ENCODE peak calls at places on chromosomes 1 and 21, in five cellular contexts. R, W, G, B and U are unnamed samples.
A peak's percentile ranks its signal among the peaks of the same experiment; 100 is the strongest.

GRCh38 chr1:59146651-59147358 is 150.1 kb upstream of the FGGY start:
- DNase-seq in R (peak; percentile 56), B (peak; percentile 30), G (peak; percentile 66), W (peak; percentile 62), U (peak; percentile 80)

GRCh38 chr1:173269490-173270230 is 62.5 kb upstream of the TNFSF4 start:
- DNase-seq in G (no peak), W (no peak), R (no peak), B (peak; percentile 99), U (no peak)

GRCh38 chr1:209150114-209150513 is 433.4 kb upstream of the CAMK1G start:
- DNase-seq in B (peak; percentile 52), G (no peak), W (peak; percentile 81), R (no peak), U (peak; percentile 6)

GRCh38 chr1:114330451-114330983 is 176.8 kb upstream of the SYT6 start:
- DNase-seq in W (no peak), R (no peak), G (no peak), B (no peak), U (no peak)

GRCh38 chr21:39444406-39445145 is 1.0 kb downstream of the LCA5L start:
- DNase-seq in B (peak; percentile 85), W (peak; percentile 66), G (no peak), R (peak; percentile 26), U (no peak)

GRCh38 chr1:20405893-20406604 is 80.0 kb downstream of the CAMK2N1 start:
- DNase-seq in G (no peak), R (no peak), B (peak; percentile 82), W (no peak), U (peak; percentile 43)

GRCh38 chr1:230800891-230801290 is 53.7 kb downstream of the CAPN9 start:
- DNase-seq in W (no peak), B (no peak), R (no peak), G (no peak), U (no peak)

GRCh38 chr1:169491845-169492281 is 6.1 kb upstream of the SLC19A2 start:
- DNase-seq in B (peak; percentile 31), R (no peak), W (no peak), G (no peak), U (no peak)

GRCh38 chr1:170407601-170408000 is 124.4 kb upstream of the GORAB start:
- DNase-seq in G (no peak), W (no peak), B (no peak), R (no peak), U (no peak)

GRCh38 chr1:155978973-155979429 is 654 bp upstream of the ARHGEF2 start:
- DNase-seq in B (no peak), R (peak; percentile 56), G (peak; percentile 46), W (no peak), U (no peak)

DNA sequence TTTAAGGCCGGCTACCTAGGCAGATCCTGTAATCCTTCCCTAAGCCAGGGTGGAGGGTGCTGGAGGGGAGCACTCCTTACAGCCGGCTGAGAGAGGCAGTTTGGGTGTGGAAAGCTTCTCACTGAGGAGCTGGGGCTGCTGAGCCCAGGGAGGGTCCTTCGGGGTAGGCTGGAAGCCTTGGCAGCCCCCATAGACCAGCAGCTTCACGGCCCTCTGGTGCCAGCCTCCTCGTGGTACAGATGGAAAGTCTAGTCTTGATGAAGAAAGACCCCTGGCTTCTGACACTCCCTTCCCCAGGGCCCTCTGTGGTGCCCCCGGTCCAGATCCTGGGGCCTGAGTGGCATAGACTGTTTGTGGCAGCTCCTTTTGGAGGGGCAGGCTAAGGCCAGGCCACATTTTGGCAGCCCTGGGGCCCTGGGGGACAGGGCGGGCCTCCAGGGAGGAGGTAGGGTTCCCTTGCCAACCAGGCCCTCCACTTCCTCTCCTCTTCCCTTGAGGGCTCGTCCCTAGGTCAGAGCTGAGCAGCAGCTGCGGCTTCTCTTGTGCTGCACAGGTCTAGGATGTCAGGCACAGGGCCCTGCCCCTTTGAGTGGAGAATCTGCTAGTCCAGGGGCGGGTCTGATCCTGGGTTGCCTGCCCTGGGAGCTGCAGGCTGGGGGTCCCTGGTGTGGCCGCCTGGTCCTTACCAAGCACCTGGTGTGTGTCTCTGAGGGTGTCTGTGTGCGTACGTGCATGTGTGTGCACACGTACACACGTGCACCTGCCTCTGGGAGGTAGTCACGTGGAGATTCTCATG is 4.8 kb downstream of the AMPD2 start:
- DNase-seq in B (no peak), W (no peak), G (no peak), R (no peak), U (peak; percentile 37)
- H3K4me3 ChIP-seq in B (no peak overlapping the region), W (no peak overlapping the region), G (no peak overlapping the region), R (no peak overlapping the region), U (no peak overlapping the region)

GRCh38 chr1:116374340-116375164 is 1.5 kb downstream of the ATP1A1 start:
- DNase-seq in G (no peak), B (peak; percentile 20), R (no peak), W (no peak), U (no peak)
- H3K4me1 ChIP-seq in G (peaks cover 78% of the 10 kb centered on the region), B (peaks cover 26% of the 10 kb centered on the region), R (peaks cover 16% of the 10 kb centered on the region), W (peaks cover 50% of the 10 kb centered on the region), U (peaks cover 51% of the 10 kb centered on the region)

DNA sequence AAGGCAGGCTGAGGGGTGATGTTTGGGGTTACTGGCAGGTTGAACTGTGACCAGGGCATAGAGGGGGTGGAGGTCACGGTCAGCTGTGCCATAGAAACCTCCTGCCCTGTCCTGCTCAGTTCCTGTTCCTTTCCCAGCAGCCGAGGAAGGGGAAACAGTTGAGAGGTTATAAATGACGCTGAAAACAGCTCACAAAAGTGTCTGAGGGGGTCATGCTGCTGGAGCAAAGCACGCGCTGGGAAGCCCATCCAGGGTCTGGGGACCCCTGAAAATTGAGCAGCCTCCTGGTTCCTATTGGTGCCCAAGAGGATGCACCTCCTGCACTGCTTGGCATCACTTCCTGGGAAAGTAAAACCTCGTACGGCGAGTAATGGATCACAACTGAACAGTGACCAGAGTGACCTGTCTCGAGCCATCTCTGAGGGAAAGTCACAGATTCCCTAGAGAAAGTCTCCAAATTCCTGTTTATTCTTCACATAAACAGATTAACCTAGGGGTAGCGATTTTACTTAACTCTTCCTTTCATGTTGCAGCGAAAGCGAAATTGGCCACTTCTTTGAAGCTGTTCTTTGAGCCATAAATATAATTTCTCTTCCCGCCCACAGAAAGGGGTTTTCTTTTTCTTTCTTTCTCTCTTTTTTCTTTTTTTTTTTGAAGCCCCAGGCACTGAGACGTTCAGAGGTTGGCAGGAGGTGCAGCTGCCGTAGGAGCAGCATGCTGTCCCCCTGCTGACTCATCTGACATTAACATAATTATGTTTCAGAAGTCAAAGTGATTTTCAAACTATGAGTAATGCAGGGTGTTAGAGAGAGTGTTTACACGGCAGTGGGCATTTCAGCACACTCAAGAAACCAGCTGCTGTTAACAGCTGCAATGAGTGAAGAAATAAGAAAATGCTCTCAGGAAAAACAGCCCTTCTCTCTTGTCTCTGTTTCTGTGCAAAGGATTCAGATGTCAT is 41.8 kb upstream of the ATF3 start:
- DNase-seq in G (no peak), R (no peak), B (peak; percentile 83), W (peak; percentile 80), U (peak; percentile 74)
- H3K4me3 ChIP-seq in G (peak overlapping the region; percentile 62), R (peak overlapping the region; percentile 30), B (peak overlapping the region; percentile 55), W (peak overlapping the region; percentile 17), U (peak overlapping the region; percentile 33)

DNA sequence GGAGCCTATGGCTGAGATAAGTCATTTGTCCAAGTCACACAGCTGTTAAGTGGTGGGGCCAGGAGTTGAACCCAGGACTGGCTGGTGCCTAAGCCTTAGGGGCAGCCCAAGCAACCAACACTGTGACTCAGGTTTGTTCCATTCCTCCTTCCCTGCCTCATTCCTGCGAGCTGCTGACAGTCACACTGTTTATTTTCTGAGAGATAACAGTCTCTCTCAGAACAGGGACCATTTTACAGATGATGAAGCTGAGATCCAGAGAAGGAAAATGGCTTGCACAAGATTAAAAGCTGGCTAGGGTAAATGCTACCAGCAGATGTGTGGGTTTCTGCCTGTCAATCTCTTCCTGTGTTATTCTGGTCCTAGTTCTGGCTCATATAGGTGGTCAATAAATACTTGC is 24.3 kb upstream of the TCEA3 start:
- DNase-seq in R (no peak), W (no peak), B (no peak), G (no peak), U (no peak)
- H3K4me1 ChIP-seq in R (peaks cover 3% of the 10 kb centered on the region), W (no peaks in the 10 kb centered on the region), B (no peaks in the 10 kb centered on the region), G (peaks cover 32% of the 10 kb centered on the region), U (peaks cover 14% of the 10 kb centered on the region)

DNA sequence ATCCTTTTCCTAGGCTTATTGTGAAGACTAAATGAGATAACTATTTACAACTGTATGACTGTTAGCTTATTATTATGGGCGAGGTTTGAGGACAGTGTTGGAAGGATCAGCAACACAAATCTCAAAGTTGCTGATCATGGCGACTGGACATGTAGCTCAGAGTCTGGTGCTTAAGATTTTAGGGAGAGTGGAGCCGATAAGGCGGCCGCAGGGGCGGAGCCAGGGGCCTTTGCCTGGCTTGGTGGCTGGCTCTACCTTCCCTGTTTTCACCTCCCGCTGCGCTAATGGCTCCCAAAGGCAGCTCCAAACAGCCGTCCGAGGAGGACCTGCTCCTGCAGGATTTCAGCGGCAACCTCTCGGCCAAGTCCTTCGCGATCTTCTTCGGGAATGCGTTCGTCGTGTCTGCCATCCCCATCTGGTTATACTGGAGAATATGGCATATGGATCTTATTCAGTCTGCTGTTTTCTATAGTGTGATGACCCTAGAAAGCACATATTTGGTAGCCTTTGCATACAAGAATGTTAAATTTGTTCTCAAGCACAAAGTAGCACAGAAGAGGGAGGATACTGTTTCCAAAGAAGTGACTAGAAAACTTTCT is 45.5 kb downstream of the GIPC2 start:
- DNase-seq in R (no peak), B (no peak), G (no peak), W (no peak), U (no peak)
- H3K4me3 ChIP-seq in R (no peak overlapping the region), B (no peak overlapping the region), G (no peak overlapping the region), W (no peak overlapping the region), U (no peak overlapping the region)

DNA sequence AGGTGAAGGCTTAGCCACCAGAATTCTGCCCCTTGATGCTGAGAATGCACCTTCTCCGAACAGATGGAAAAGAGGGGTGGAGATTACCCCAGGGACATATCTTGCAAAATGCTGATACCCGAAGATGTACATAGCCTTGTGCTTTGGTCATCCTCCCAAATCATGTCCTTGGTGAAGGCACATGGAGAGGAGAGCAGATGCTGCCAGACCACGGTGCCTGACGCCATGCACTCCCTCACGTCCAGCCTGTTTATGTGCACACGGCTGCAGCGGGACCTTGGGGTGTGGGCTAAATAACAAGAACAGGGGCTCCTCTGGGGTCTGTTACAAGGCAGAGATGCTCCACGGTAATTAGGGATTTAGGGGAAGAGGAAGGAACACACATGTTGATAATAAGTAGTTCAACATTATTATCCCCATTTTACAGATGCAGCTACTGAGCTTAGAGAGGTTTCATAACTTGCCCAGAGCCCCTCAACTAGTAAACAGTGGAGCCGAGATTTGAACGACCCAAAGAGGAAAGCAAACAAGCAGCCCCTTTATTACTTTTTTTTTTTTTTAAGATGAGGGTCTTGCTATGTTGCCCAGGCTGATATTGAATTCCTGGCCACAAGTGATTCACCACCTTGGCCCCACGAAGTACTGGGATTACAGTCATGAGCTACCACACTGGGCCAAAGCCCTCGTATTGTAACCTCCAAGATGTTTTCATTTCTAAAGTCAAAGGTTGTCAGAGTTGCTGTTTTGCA is 12.9 kb downstream of the EPHX1 start:
- DNase-seq in G (no peak), R (no peak), B (no peak), W (no peak), U (no peak)
- H3K4me1 ChIP-seq in G (peaks cover 87% of the 10 kb centered on the region), R (peaks cover 31% of the 10 kb centered on the region), B (peaks cover under 1% of the 10 kb centered on the region), W (peaks cover 20% of the 10 kb centered on the region), U (peaks cover 17% of the 10 kb centered on the region)

GRCh38 chr1:57192256-57192655 is 226.4 kb upstream of the C8B start:
- DNase-seq in R (no peak), B (peak; percentile 6), G (no peak), W (no peak), U (no peak)
- H3K4me3 ChIP-seq in R (no peak overlapping the region), B (no peak overlapping the region), G (no peak overlapping the region), W (no peak overlapping the region), U (no peak overlapping the region)

DNA sequence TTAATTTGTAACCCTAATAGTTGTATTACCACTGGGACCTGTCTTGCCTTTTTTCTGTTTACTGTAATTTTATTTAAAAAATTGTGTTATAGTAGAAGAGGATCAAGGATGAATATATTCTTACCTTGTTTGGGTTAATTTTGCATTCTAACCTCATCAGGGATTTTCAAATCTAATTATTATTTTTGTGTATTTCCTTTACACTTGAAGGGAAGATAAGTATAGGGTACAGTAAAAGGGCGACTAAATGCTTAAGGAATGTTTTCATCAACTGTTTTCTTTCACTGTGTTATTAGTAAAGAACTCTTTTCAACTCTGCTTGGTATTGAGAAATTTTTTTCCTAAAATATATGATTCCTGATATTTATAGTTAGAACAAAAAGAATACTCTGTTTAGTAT is 33.3 kb downstream of the OSBPL9 start:
- DNase-seq in B (no peak), G (no peak), W (no peak), R (no peak), U (no peak)
- H3K4me1 ChIP-seq in B (peaks cover 10% of the 10 kb centered on the region), G (peaks cover 85% of the 10 kb centered on the region), W (peaks cover 5% of the 10 kb centered on the region), R (peaks cover 18% of the 10 kb centered on the region), U (peaks cover 24% of the 10 kb centered on the region)